ENCODE peak calls at places on chromosome 5, in four cellular contexts. X is heart right ventricle, E is tibial artery, M is stomach. J is an unnamed sample. For H3K27me3, the result is how much of the 10 kb centered on the place peaks cover.

GRCh38 chr5:160961761-160962160 is 109.8 kb upstream of the ATP10B start:
- DNase-seq in M (no peak), E (no peak), X (no peak), J (no peak)

GRCh38 chr5:1448511-1449011 is 3.3 kb upstream of the SLC6A3 start:
- DNase-seq in X (no peak), E (no peak), M (peak), J (no peak)

GRCh38 chr5:84017704-84018240 is 297.1 kb upstream of the HAPLN1 start:
- DNase-seq in M (no peak), X (no peak), E (no peak), J (no peak)

GRCh38 chr5:90983148-90983547 is 400.0 kb downstream of the ARRDC3 start:
- DNase-seq in E (peak), X (no peak), M (no peak), J (peak)

GRCh38 chr5:96008487-96008886 is 46.8 kb upstream of the ELL2 start:
- DNase-seq in M (no peak), X (no peak), E (no peak), J (no peak)

GRCh38 chr5:59569158-59569557 is 324.4 kb downstream of the PDE4D start:
- DNase-seq in E (no peak), X (no peak), M (no peak), J (no peak)

GRCh38 chr5:111063709-111064322 is 7.7 kb upstream of the TSLP start:
- DNase-seq in X (no peak), E (no peak), M (no peak), J (no peak)

GRCh38 chr5:94793113-94793815 is 174.8 kb downstream of the SLF1 start:
- DNase-seq in X (no peak), E (no peak), M (no peak), J (no peak)

GRCh38 chr5:14105717-14106435 is 37.3 kb upstream of the TRIO start:
- DNase-seq in M (no peak), E (no peak), X (no peak), J (peak)

GRCh38 chr5:159017787-159018186 is 81.9 kb downstream of the EBF1 start:
- DNase-seq in E (peak), M (no peak), X (peak), J (no peak)

GRCh38 chr5:72063219-72063819 is 44.0 kb upstream of the MAP1B start:
- DNase-seq in E (no peak), M (no peak), X (no peak), J (no peak)

GRCh38 chr5:93890657-93891056 is 149.3 kb upstream of the POU5F2 start:
- DNase-seq in E (no peak), M (no peak), X (no peak), J (no peak)

GRCh38 chr5:41154491-41154890 is 58.8 kb downstream of the C6 start:
- DNase-seq in E (no peak), M (no peak), X (no peak), J (no peak)

GRCh38 chr5:107514305-107514704 is 156.4 kb downstream of the EFNA5 start:
- DNase-seq in E (no peak), X (no peak), M (no peak), J (no peak)

GRCh38 chr5:9720361-9720760 is 90.2 kb upstream of the TAS2R1 start:
- DNase-seq in M (no peak), E (no peak), X (no peak), J (no peak)

GRCh38 chr5:38329132-38329715 is 70.9 kb downstream of the EGFLAM start:
- DNase-seq in M (no peak), X (no peak), E (no peak), J (no peak)

GRCh38 chr5:20572560-20572959 is 584.6 kb upstream of the CDH18 start:
- DNase-seq in X (no peak), M (no peak), E (no peak), J (peak)

GRCh38 chr5:34037829-34038228 is 5.2 kb downstream of the C1QTNF3 start:
- DNase-seq in M (no peak), E (no peak), X (no peak), J (no peak)

GRCh38 chr5:463952-464351 is 21.0 kb downstream of the EXOC3 start:
- DNase-seq in E (peak), X (peak), M (no peak), J (no peak)

GRCh38 chr5:170562166-170562565 is 58.3 kb downstream of the KCNIP1 start:
- DNase-seq in M (no peak), X (no peak), E (no peak), J (no peak)

GRCh38 chr5:138945421-138946240 is 70.5 kb upstream of the LRRTM2 start:
- DNase-seq in E (no peak), X (no peak), M (no peak), J (no peak)

GRCh38 chr5:151675225-151675955 is 11.3 kb downstream of the SPARC start:
- DNase-seq in E (peak), M (no peak), X (no peak), J (no peak)

GRCh38 chr5:54309751-54310432 is 481 bp downstream of the ARL15 start:
- DNase-seq in X (peak), E (no peak), M (peak), J (no peak)

GRCh38 chr5:136070486-136071285 is 41.9 kb downstream of the TGFBI start:
- DNase-seq in E (no peak), M (no peak), X (no peak), J (no peak)

GRCh38 chr5:154369682-154370081 is 76.1 kb upstream of the SAP30L start:
- DNase-seq in E (no peak), X (no peak), M (no peak), J (no peak)

GRCh38 chr5:128538249-128539037 is 398 bp upstream of the FBN2 start:
- DNase-seq in E (peak), X (peak), M (no peak), J (no peak)

GRCh38 chr5:60972225-60972624 is 27.2 kb downstream of the NDUFAF2 start:
- DNase-seq in X (no peak), M (no peak), E (no peak), J (no peak)

GRCh38 chr5:173279166-173279565 is 44.2 kb upstream of the NKX2-5 start:
- DNase-seq in X (no peak), M (no peak), E (no peak), J (no peak)
- H3K27me3 ChIP-seq in X (under half), M (under half), E (under half), J (under half)

GRCh38 chr5:73312146-73312871 is 136.3 kb downstream of the FOXD1 start:
- DNase-seq in M (no peak), X (no peak), E (peak), J (no peak)
- H3K27me3 ChIP-seq in M (half or more), X (half or more), E (half or more), J (under half)

GRCh38 chr5:132778129-132778528 is 1.1 kb upstream of the SEPTIN8 start:
- DNase-seq in E (no peak), X (no peak), M (no peak), J (no peak)
- H3K27me3 ChIP-seq in E (under half), X (under half), M (under half), J (under half)

GRCh38 chr5:167716376-167716775 is 575.1 kb upstream of the WWC1 start:
- DNase-seq in E (no peak), X (no peak), M (no peak), J (no peak)
- H3K27me3 ChIP-seq in E (under half), X (under half), M (under half), J (under half)

GRCh38 chr5:144328505-144328904 is 157.8 kb downstream of the KCTD16 start:
- DNase-seq in X (no peak), M (no peak), E (no peak), J (no peak)

GRCh38 chr5:144328980-144329379 is 158.3 kb downstream of the KCTD16 start:
- DNase-seq in E (no peak), M (peak), X (no peak), J (no peak)

GRCh38 chr5:144333336-144333920 is 162.8 kb downstream of the KCTD16 start:
- DNase-seq in M (no peak), E (no peak), X (no peak), J (no peak)

GRCh38 chr5:144332265-144332664 is 161.6 kb downstream of the KCTD16 start:
- DNase-seq in M (no peak), X (no peak), E (no peak), J (no peak)

GRCh38 chr5:144331361-144331760 is 160.7 kb downstream of the KCTD16 start:
- DNase-seq in E (no peak), M (no peak), X (no peak), J (no peak)
- H3K27me3 ChIP-seq in E (under half), M (under half), X (under half), J (under half)